ENCODE peak calls at places on chromosomes 12 and 14, in six cellular contexts. B is NCI-H1930, X is HTR-8/SVneo, G is ovary, A is GM10248, H is DMS153. D is an unnamed sample.

GRCh38 chr12:47988073-47989022 is 15.9 kb downstream of the COL2A1 start:
- DNase-seq in B (no peak), X (no peak), G (no peak), A (no peak), H (no peak), D (no peak)

GRCh38 chr12:34605510-34605887 is 583.2 kb downstream of the ALG10 start:
- DNase-seq in B (no peak), X (no peak), G (no peak), A (peak; percentile 1), H (no peak), D (no peak)

GRCh38 chr12:5577239-5577638 is 145.3 kb downstream of the NTF3 start:
- DNase-seq in B (peak; percentile 10), X (no peak), G (no peak), A (no peak), H (peak; percentile 29), D (no peak)

GRCh38 chr12:74890237-74890599 is 319.4 kb downstream of the KCNC2 start:
- DNase-seq in B (no peak), X (peak; percentile 50), G (no peak), A (peak; percentile 11), H (no peak), D (no peak)

GRCh38 chr14:80427101-80427500 is 215.8 kb upstream of the DIO2 start:
- DNase-seq in B (no peak), X (no peak), G (no peak), A (no peak), H (no peak), D (no peak)

GRCh38 chr14:78606111-78606510 is 435.9 kb downstream of the NRXN3 start:
- DNase-seq in B (no peak), X (peak; percentile 6), G (no peak), A (no peak), H (no peak), D (no peak)

GRCh38 chr12:57549909-57550627 is at the start of gene KIF5A:
- DNase-seq in B (peak; percentile 71), X (peak; percentile 79), G (no peak), A (peak; percentile 77), H (peak; percentile 15), D (peak; percentile 86)

GRCh38 chr14:101834387-101835165 is 73.1 kb downstream of the PPP2R5C start:
- DNase-seq in B (no peak), X (no peak), G (no peak), A (no peak), H (no peak), D (no peak)

GRCh38 chr12:105506678-105507310 is 176.3 kb downstream of the C12orf75 start:
- DNase-seq in B (no peak), X (no peak), G (no peak), A (no peak), H (no peak), D (no peak)

GRCh38 chr12:1044697-1045096 is 53.7 kb downstream of the ERC1 start:
- DNase-seq in B (no peak), X (peak; percentile 51), G (no peak), A (no peak), H (no peak), D (no peak)

GRCh38 chr12:50314629-50315312 is 31.5 kb upstream of the LIMA1 start:
- DNase-seq in B (no peak), X (peak; percentile 83), G (no peak), A (peak; percentile 57), H (peak; percentile 13), D (peak; percentile 45)

GRCh38 chr12:126361804-126362203 is 1296.6 kb downstream of the AACS start:
- DNase-seq in B (no peak), X (no peak), G (no peak), A (no peak), H (no peak), D (no peak)

GRCh38 chr14:62670526-62670925 is 374.7 kb downstream of the KCNH5 start:
- DNase-seq in B (no peak), X (no peak), G (no peak), A (no peak), H (no peak), D (no peak)

GRCh38 chr12:53258541-53259539 is 9.3 kb upstream of the ESPL1 start:
- DNase-seq in B (no peak), X (no peak), G (no peak), A (no peak), H (no peak), D (peak; percentile 54)

GRCh38 chr12:97556201-97556824 is 93.7 kb downstream of the RMST start:
- DNase-seq in B (peak; percentile 15), X (no peak), G (no peak), A (no peak), H (no peak), D (no peak)

GRCh38 chr14:95516554-95517209 is at the start of gene SYNE3:
- DNase-seq in B (peak; percentile 20), X (no peak), G (peak; percentile 64), A (peak; percentile 88), H (no peak), D (peak; percentile 80)

GRCh38 chr12:12975322-12976077 is 23.5 kb upstream of the GPRC5D start:
- DNase-seq in B (peak; percentile 27), X (peak; percentile 37), G (no peak), A (peak; percentile 23), H (no peak), D (peak; percentile 45)

GRCh38 chr12:20602671-20603402 is 92.3 kb upstream of the SLCO1C1 start:
- DNase-seq in B (no peak), X (no peak), G (no peak), A (no peak), H (no peak), D (no peak)

GRCh38 chr12:50411051-50411660 is 10.5 kb downstream of the LARP4 start:
- DNase-seq in B (no peak), X (no peak), G (no peak), A (no peak), H (no peak), D (no peak)

GRCh38 chr12:125140239-125140917 is 75.1 kb downstream of the AACS start:
- DNase-seq in B (no peak), X (peak; percentile 48), G (no peak), A (no peak), H (no peak), D (no peak)

GRCh38 chr14:55746533-55746932 is 166.5 kb downstream of the KTN1 start:
- DNase-seq in B (no peak), X (no peak), G (no peak), A (no peak), H (no peak), D (no peak)

GRCh38 chr12:107242189-107242588 is 148.8 kb upstream of the CRY1 start:
- DNase-seq in B (no peak), X (peak; percentile 34), G (no peak), A (no peak), H (no peak), D (no peak)

GRCh38 chr14:65462411-65462810 is 49.9 kb downstream of the FUT8 start:
- DNase-seq in B (no peak), X (peak; percentile 68), G (no peak), A (peak; percentile 55), H (no peak), D (no peak)

GRCh38 chr14:41607119-41607785 is 576 bp downstream of the LRFN5 start:
- DNase-seq in B (no peak), X (no peak), G (no peak), A (no peak), H (no peak), D (no peak)

GRCh38 chr12:12839886-12840285 is 26.7 kb downstream of the DDX47 start:
- DNase-seq in B (no peak), X (peak; percentile 78), G (no peak), A (no peak), H (peak; percentile 20), D (no peak)

GRCh38 chr14:43729149-43729548 is 777.9 kb downstream of the FSCB start:
- DNase-seq in B (no peak), X (no peak), G (no peak), A (no peak), H (no peak), D (no peak)

GRCh38 chr14:101719708-101720107 is 41.8 kb upstream of the PPP2R5C start:
- DNase-seq in B (no peak), X (no peak), G (no peak), A (no peak), H (no peak), D (no peak)

GRCh38 chr14:103398427-103399195 is 13.4 kb downstream of the MARK3 start:
- DNase-seq in B (no peak), X (no peak), G (no peak), A (no peak), H (no peak), D (no peak)

GRCh38 chr12:9808531-9808930 is 18.8 kb upstream of the KLRF1 start:
- DNase-seq in B (no peak), X (no peak), G (no peak), A (no peak), H (no peak), D (no peak)

GRCh38 chr14:51776102-51776894 is 84.1 kb upstream of the GNG2 start:
- DNase-seq in B (peak; percentile 36), X (peak; percentile 86), G (peak; percentile 57), A (peak; percentile 71), H (peak; percentile 22), D (peak; percentile 36)

GRCh38 chr14:90503582-90503981 is 106.8 kb downstream of the CALM1 start:
- DNase-seq in B (no peak), X (no peak), G (no peak), A (no peak), H (peak; percentile 58), D (no peak)

GRCh38 chr12:121530600-121531355 is 50.0 kb downstream of the KDM2B start:
- DNase-seq in B (no peak), X (peak; percentile 34), G (peak; percentile 69), A (peak; percentile 66), H (no peak), D (peak; percentile 57)

D was measured in K562.